ENCODE peak calls at places on chromosomes 16 and 17, in seven cellular contexts. J is fibroblast of pulmonary artery; S is stimulated activated CD4-positive, alpha-beta T cell treated with anti-CD3 and anti-CD28 coated beads, Interleukin-2, amount 100 ng/mL, for 48 hours; R is activated T-cell treated with anti-CD3 and anti-CD28 coated beads, Interleukin-2, amount 50 U/mL, for 72 hours; Q is astrocyte; D is NCI-H1105; V is GM23248. W is an unnamed sample.

GRCh38 chr17:50259484-50260324 is 14.6 kb upstream of the TMEM92 start:
- DNase-seq in J (no peak), S (no peak), R (no peak), Q (no peak), D (no peak), V (peak; percentile 55), W (no peak)

GRCh38 chr16:23435500-23435899 is 17.5 kb downstream of the COG7 start:
- DNase-seq in J (peak; percentile 68), S (peak; percentile 61), R (peak; percentile 66), Q (no peak), D (no peak), V (peak; percentile 69), W (peak; percentile 85)

GRCh38 chr16:23905027-23905426 is 69.2 kb downstream of the PRKCB start:
- DNase-seq in J (peak; percentile 3), S (no peak), R (no peak), Q (peak; percentile 41), D (no peak), V (peak; percentile 88), W (peak; percentile 55)

GRCh38 chr16:34802848-34803599 is 1343.6 kb downstream of the TP53TG3F start:
- DNase-seq in J (no peak), S (no peak), R (no peak), Q (no peak), D (no peak), V (no peak), W (no peak)

GRCh38 chr17:63222655-63223054 is 223.5 kb downstream of the CYB561 start:
- DNase-seq in J (peak; percentile 25), S (peak; percentile 1), R (peak; percentile 22), Q (peak; percentile 8), D (no peak), V (peak; percentile 8), W (peak; percentile 23)

GRCh38 chr17:19769946-19770652 is 22.0 kb upstream of the ALDH3A1 start:
- DNase-seq in J (peak; percentile 49), S (no peak), R (no peak), Q (peak; percentile 63), D (no peak), V (peak; percentile 69), W (peak; percentile 18)

GRCh38 chr17:71337903-71338302 is 782.9 kb upstream of the SOX9 start:
- DNase-seq in J (no peak), S (no peak), R (no peak), Q (peak; percentile 20), D (no peak), V (no peak), W (peak; percentile 55)

GRCh38 chr16:65666132-65666869 is 544.4 kb upstream of the CDH11 start:
- DNase-seq in J (no peak), S (no peak), R (no peak), Q (peak; percentile 44), D (no peak), V (no peak), W (peak; percentile 74)

GRCh38 chr17:75288784-75289121 is 480 bp downstream of the SLC25A19 start:
- DNase-seq in J (no peak), S (peak; percentile 36), R (peak; percentile 45), Q (no peak), D (peak; percentile 10), V (no peak), W (no peak)

GRCh38 chr16:75064403-75065148 is 52.0 kb downstream of the LDHD start:
- DNase-seq in J (no peak), S (no peak), R (peak; percentile 20), Q (peak; percentile 51), D (no peak), V (no peak), W (no peak)

GRCh38 chr16:82195917-82196494 is 26.0 kb upstream of the MPHOSPH6 start:
- DNase-seq in J (peak; percentile 96), S (no peak), R (no peak), Q (no peak), D (no peak), V (no peak), W (peak; percentile 61)

GRCh38 chr17:47855737-47856136 is 4.8 kb upstream of the SP6 start:
- DNase-seq in J (peak; percentile 41), S (no peak), R (no peak), Q (no peak), D (no peak), V (no peak), W (no peak)

GRCh38 chr17:3972281-3972731 is 8.1 kb upstream of the ATP2A3 start:
- DNase-seq in J (no peak), S (no peak), R (no peak), Q (no peak), D (no peak), V (no peak), W (no peak)

GRCh38 chr16:29310852-29311314 is 95.6 kb downstream of the NPIPB11 start:
- DNase-seq in J (no peak), S (no peak), R (no peak), Q (no peak), D (no peak), V (peak; percentile 80), W (no peak)